ENCODE peak calls at places on chromosome 5, in ten cellular contexts. E is A549, X is tibial nerve, C is K562, U is adrenal gland, O is gastrocnemius medialis, N is IMR-90, Y is heart left ventricle, R is transverse colon, F is stomach. D is an unnamed sample. For H3K4me1, the result is how much of the 10 kb centered on the place peaks cover.

GRCh38 chr5:38576442-38576841 is 20.0 kb upstream of the LIFR start:
- DNase-seq in O (no peak), X (no peak), Y (peak), R (no peak), E (no peak), F (peak), N (no peak), U (no peak), C (no peak), D (peak)

GRCh38 chr5:1137567-1138444 is 25.9 kb upstream of the SLC12A7 start:
- DNase-seq in X (peak), E (peak), C (no peak), O (no peak), Y (peak), N (no peak), F (no peak), U (peak), R (peak), D (no peak)

GRCh38 chr5:124057161-124057814 is 545.3 kb downstream of the CSNK1G3 start:
- DNase-seq in X (no peak), O (peak), U (peak), F (peak), R (peak), E (no peak), Y (peak), N (no peak), C (no peak), D (peak)

GRCh38 chr5:132000677-132001453 is 10.6 kb downstream of the ACSL6 start:
- DNase-seq in X (no peak), C (no peak), O (peak), Y (no peak), N (no peak), R (peak), F (no peak), E (no peak), U (no peak), D (no peak)

GRCh38 chr5:34656001-34656699 is at the start of gene RAI14:
- DNase-seq in U (peak), O (peak), R (peak), X (peak), N (peak), E (peak), C (peak), Y (peak), F (peak), D (peak)

GRCh38 chr5:383066-383465 is 59.9 kb upstream of the EXOC3 start:
- DNase-seq in C (no peak), E (no peak), F (no peak), Y (no peak), O (no peak), N (no peak), R (no peak), U (no peak), X (no peak), D (no peak)

GRCh38 chr5:146069780-146070099 is 35.6 kb downstream of the PLAC8L1 start:
- DNase-seq in U (no peak), E (no peak), Y (no peak), F (no peak), C (no peak), O (no peak), N (no peak), X (no peak), R (no peak), D (no peak)

GRCh38 chr5:30991462-30991861 is 202.0 kb upstream of the CDH6 start:
- DNase-seq in X (no peak), U (no peak), Y (no peak), N (peak), R (no peak), O (no peak), F (no peak), E (no peak), C (no peak), D (no peak)

GRCh38 chr5:3307982-3308621 is 287.5 kb upstream of the IRX1 start:
- DNase-seq in E (no peak), C (no peak), O (no peak), X (no peak), R (no peak), F (no peak), U (no peak), N (no peak), Y (no peak), D (no peak)

GRCh38 chr5:36369092-36369737 is 67.5 kb upstream of the RANBP3L start:
- DNase-seq in N (peak), E (no peak), U (peak), Y (no peak), X (no peak), F (no peak), O (no peak), R (no peak), C (no peak), D (peak)

GRCh38 chr5:36366883-36367282 is 65.2 kb upstream of the RANBP3L start:
- DNase-seq in C (no peak), N (no peak), O (no peak), R (no peak), E (no peak), Y (no peak), F (no peak), X (no peak), U (no peak), D (no peak)

GRCh38 chr5:36371366-36371765 is 69.7 kb upstream of the RANBP3L start:
- DNase-seq in O (no peak), R (no peak), C (no peak), E (no peak), N (no peak), F (no peak), Y (no peak), X (no peak), U (no peak), D (no peak)

GRCh38 chr5:36367524-36367923 is 65.8 kb upstream of the RANBP3L start:
- DNase-seq in F (no peak), R (no peak), E (no peak), U (no peak), C (no peak), Y (no peak), N (peak), X (peak), O (no peak), D (peak)

DNA sequence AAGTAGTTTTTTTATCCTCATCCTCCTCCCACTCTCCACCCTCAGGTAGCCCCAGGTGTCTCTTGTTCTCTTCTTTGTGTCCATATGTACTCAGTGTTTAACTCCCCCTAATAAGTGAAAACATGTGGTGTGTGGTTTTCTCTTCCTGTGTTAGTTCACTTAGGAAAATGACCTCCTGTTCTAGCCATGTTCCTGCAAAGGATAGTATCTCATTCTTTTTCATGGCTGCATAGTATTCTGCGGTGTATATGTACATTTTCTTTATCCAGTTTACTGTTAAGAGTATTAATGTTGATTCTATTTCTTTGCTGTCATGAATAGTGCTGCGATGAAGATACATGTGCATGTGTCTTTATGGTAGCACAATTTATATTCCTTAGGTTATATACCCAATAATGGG is 68.4 kb upstream of the RANBP3L start:
- DNase-seq in U (no peak), Y (no peak), R (no peak), X (no peak), C (no peak), E (no peak), N (no peak), F (no peak), O (no peak), D (no peak)
- H3K4me3 ChIP-seq in U (no peak), Y (no peak), R (no peak), X (no peak), C (no peak), E (no peak), N (no peak), F (no peak), O (no peak), D (no peak)

DNA sequence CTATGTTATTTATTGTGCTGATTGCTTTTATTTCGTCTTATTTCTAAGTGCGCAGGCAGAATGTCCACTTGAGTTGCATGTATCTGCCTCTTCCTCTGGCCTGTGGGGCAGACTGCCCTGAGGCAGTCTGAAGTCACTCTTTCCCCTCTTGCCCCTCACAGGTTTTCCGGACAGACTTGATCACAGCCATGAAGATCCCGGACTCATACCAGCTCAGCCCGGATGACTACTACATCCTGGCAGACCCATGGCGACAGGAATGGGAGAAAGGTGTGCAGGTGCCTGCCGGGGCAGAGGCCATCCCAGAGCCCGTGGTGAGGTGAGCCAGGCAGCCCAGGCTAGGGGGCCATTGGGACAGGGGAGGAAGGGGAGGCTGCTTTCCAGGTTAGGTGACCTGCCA is 26.4 kb downstream of the JADE2 start:
- DNase-seq in X (no peak), N (peak), C (no peak), R (no peak), Y (no peak), O (no peak), U (no peak), F (no peak), E (no peak), D (no peak)
- H3K4me1 ChIP-seq in X (under half), N (half or more), C (under half), R (under half), Y (half or more), O (half or more), U (half or more), F (half or more), E (half or more), D (under half)

GRCh38 chr5:143370440-143370839 is 33.0 kb downstream of the NR3C1 start:
- DNase-seq in X (no peak), O (no peak), N (no peak), C (no peak), U (no peak), Y (no peak), F (no peak), R (no peak), E (no peak), D (no peak)

GRCh38 chr5:143372187-143372829 is 31.2 kb downstream of the NR3C1 start:
- DNase-seq in Y (no peak), N (peak), O (no peak), F (no peak), X (no peak), E (no peak), U (no peak), R (no peak), C (no peak), D (no peak)

GRCh38 chr5:143376911-143377838 is 26.3 kb downstream of the NR3C1 start:
- DNase-seq in X (no peak), F (no peak), E (peak), Y (no peak), C (no peak), R (no peak), N (peak), U (no peak), O (peak), D (no peak)

GRCh38 chr5:143374496-143375217 is 28.8 kb downstream of the NR3C1 start:
- DNase-seq in N (peak), O (no peak), X (no peak), C (no peak), R (no peak), F (no peak), U (no peak), E (no peak), Y (no peak), D (no peak)

GRCh38 chr5:143376195-143376772 is 27.2 kb downstream of the NR3C1 start:
- DNase-seq in O (no peak), F (no peak), C (no peak), R (no peak), E (no peak), N (no peak), X (no peak), U (no peak), Y (no peak), D (no peak)
- TF ChIP-seq POLR2A in O (no peak), F (no peak), C (no peak), R (no peak), E (no peak), N (no peak), X (no peak), U (no peak), Y (no peak), D (no peak)

GRCh38 chr5:40841068-40841805 is at the start of gene CARD6:
- DNase-seq in F (no peak), O (no peak), U (peak), X (peak), R (no peak), N (peak), C (peak), E (peak), Y (no peak), D (no peak)
- H3K4me3 ChIP-seq in F (peak), O (peak), U (peak), X (peak), R (no peak), N (peak), C (peak), E (peak), Y (peak), D (peak)

DNA sequence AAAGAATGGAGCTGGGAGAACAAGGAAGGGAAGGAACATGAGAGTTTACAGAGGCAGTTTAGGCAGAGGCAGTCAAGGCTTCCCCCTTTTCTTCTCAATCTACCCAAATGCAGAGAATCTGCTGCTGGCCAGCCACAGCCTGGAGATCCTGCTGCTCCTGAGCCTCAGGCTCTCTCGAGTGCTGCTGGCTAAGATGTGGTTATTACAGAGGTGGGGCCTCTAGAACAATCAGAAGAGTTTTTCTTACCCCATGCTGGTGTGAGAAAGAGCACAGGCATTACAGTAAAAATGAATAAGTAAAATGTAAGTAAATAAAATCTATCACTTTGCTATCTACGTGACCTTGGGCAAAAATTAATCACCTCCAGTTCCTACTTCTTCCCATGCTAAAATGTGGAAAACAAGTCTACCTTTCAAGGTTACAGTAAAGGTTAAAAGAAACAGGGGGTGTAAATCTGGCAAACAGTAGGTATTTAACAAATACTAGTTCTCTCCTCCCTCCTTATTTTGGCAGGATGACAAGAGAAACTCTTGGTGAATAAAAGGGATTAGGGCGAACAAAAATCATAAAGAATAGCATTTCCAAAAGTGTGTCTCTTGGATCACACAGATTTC is 31.1 kb downstream of the FBXW11 start:
- DNase-seq in X (no peak), N (peak), O (no peak), U (no peak), Y (no peak), F (no peak), C (no peak), E (no peak), R (no peak), D (no peak)
- H3K4me1 ChIP-seq in X (under half), N (under half), O (under half), U (under half), Y (under half), F (under half), C (under half), E (under half), R (under half), D (under half)

D was measured in prostate gland.